ENCODE peak calls at places on chromosome 3, in six cellular contexts. B is HFFc6; U is right cardiac atrium; E is right lobe of liver; A is central memory CD4-positive, alpha-beta T cell; L is NT2/D1. D is an unnamed sample.

GRCh38 chr3:196763179-196763578 is 23.5 kb downstream of the PAK2 start:
- DNase-seq in B (no peak), U (no peak), E (no peak), A (no peak), L (no peak), D (no peak)

GRCh38 chr3:7275396-7275795 is 414.5 kb downstream of the GRM7 start:
- DNase-seq in B (no peak), U (no peak), E (no peak), A (no peak), L (no peak), D (no peak)

GRCh38 chr3:113147608-113148306 is 63.6 kb upstream of the BOC start:
- DNase-seq in B (no peak), U (no peak), E (no peak), A (no peak), L (no peak), D (no peak)

GRCh38 chr3:15634671-15635661 is 33.4 kb downstream of the BTD start:
- DNase-seq in B (peak), U (no peak), E (no peak), A (no peak), L (no peak), D (peak)

GRCh38 chr3:64079369-64080160 is 56.3 kb upstream of the PSMD6 start:
- DNase-seq in B (peak), U (no peak), E (no peak), A (no peak), L (no peak), D (no peak)

GRCh38 chr3:173690542-173690941 is 293.0 kb downstream of the NLGN1 start:
- DNase-seq in B (peak), U (no peak), E (no peak), A (no peak), L (no peak), D (peak)

GRCh38 chr3:141410408-141410807 is 42.1 kb downstream of the ZBTB38 start:
- DNase-seq in B (peak), U (peak), E (peak), A (no peak), L (no peak), D (no peak)

GRCh38 chr3:8838239-8838638 is 68.8 kb upstream of the OXTR start:
- DNase-seq in B (no peak), U (no peak), E (no peak), A (no peak), L (no peak), D (no peak)

GRCh38 chr3:74343391-74343790 is 271.1 kb downstream of the CNTN3 start:
- DNase-seq in B (no peak), U (no peak), E (no peak), A (no peak), L (no peak), D (no peak)

GRCh38 chr3:143306419-143306818 is 186.8 kb downstream of the CHST2 start:
- DNase-seq in B (no peak), U (no peak), E (peak), A (no peak), L (no peak), D (no peak)

GRCh38 chr3:61532739-61533500 is 28.5 kb upstream of the PTPRG start:
- DNase-seq in B (no peak), U (no peak), E (no peak), A (no peak), L (no peak), D (no peak)

GRCh38 chr3:141399979-141400971 is 32.0 kb downstream of the ZBTB38 start:
- DNase-seq in B (no peak), U (no peak), E (peak), A (no peak), L (no peak), D (no peak)

GRCh38 chr3:61926913-61927312 is 365.5 kb downstream of the PTPRG start:
- DNase-seq in B (peak), U (no peak), E (no peak), A (no peak), L (no peak), D (no peak)

GRCh38 chr3:160649596-160649995 is 27.4 kb upstream of the ARL14 start:
- DNase-seq in B (no peak), U (no peak), E (no peak), A (no peak), L (no peak), D (peak)

GRCh38 chr3:126523745-126524428 is at the start of gene CHST13:
- DNase-seq in B (no peak), U (peak), E (peak), A (no peak), L (peak), D (peak)

GRCh38 chr3:125125822-125126245 is 70.0 kb upstream of the HEG1 start:
- DNase-seq in B (peak), U (no peak), E (no peak), A (peak), L (no peak), D (peak)

GRCh38 chr3:150556792-150557191 is 10.2 kb downstream of the EIF2A start:
- DNase-seq in B (no peak), U (no peak), E (no peak), A (no peak), L (no peak), D (no peak)

GRCh38 chr3:124034809-124035152 is 42.9 kb upstream of the ROPN1 start:
- DNase-seq in B (no peak), U (no peak), E (no peak), A (no peak), L (no peak), D (no peak)

GRCh38 chr3:122628567-122628966 is 51.1 kb downstream of the PARP15 start:
- DNase-seq in B (no peak), U (no peak), E (no peak), A (no peak), L (no peak), D (peak)

GRCh38 chr3:17089314-17089700 is 204.6 kb downstream of the PLCL2 start:
- DNase-seq in B (no peak), U (no peak), E (no peak), A (no peak), L (no peak), D (no peak)

GRCh38 chr3:58798312-58798711 is 131.7 kb upstream of the FAM3D start:
- DNase-seq in B (no peak), U (no peak), E (no peak), A (no peak), L (no peak), D (no peak)

GRCh38 chr3:195168009-195168759 is 102.8 kb downstream of the XXYLT1 start:
- DNase-seq in B (no peak), U (no peak), E (no peak), A (no peak), L (no peak), D (no peak)

GRCh38 chr3:33237439-33237838 is 18.8 kb upstream of the SUSD5 start:
- DNase-seq in B (no peak), U (no peak), E (no peak), A (no peak), L (no peak), D (no peak)

GRCh38 chr3:196357905-196358304 is 19.7 kb upstream of the TM4SF19 start:
- DNase-seq in B (no peak), U (no peak), E (no peak), A (no peak), L (no peak), D (no peak)

GRCh38 chr3:99352811-99353210 is 285.6 kb upstream of the COL8A1 start:
- DNase-seq in B (no peak), U (no peak), E (no peak), A (no peak), L (no peak), D (no peak)

GRCh38 chr3:141352262-141352984 is 15.9 kb upstream of the ZBTB38 start:
- DNase-seq in B (no peak), U (no peak), E (no peak), A (no peak), L (no peak), D (no peak)

GRCh38 chr3:160003520-160004128 is 15.0 kb downstream of the IL12A start:
- DNase-seq in B (peak), U (peak), E (peak), A (no peak), L (no peak), D (peak)

GRCh38 chr3:66450389-66451022 is 50.3 kb downstream of the LRIG1 start:
- DNase-seq in B (peak), U (peak), E (peak), A (no peak), L (no peak), D (peak)

GRCh38 chr3:151351648-151352047 is 22.3 kb upstream of the P2RY13 start:
- DNase-seq in B (no peak), U (no peak), E (no peak), A (no peak), L (no peak), D (no peak)

GRCh38 chr3:54533856-54534255 is 394.0 kb downstream of the LRTM1 start:
- DNase-seq in B (no peak), U (no peak), E (no peak), A (no peak), L (no peak), D (no peak)